ENCODE peak calls at places on chromosomes 13 and 19, in eight cellular contexts. One of them, this sample, is unnamed.

GRCh38 chr13:32261567-32261966 is 53.6 kb downstream of the ZAR1L start:
- DNase-seq in left ventricle myocardium superior: peak
- DNase-seq in CD4-positive, alpha-beta T cell: no peak
- DNase-seq in right cardiac atrium: peak
- DNase-seq in bronchial epithelial cell: peak
- DNase-seq in stimulated activated CD4-positive, alpha-beta T cell treated with anti-CD3 and anti-CD28 coated beads, Interleukin-4, amount 100 ng/mL, for 4 hours: no peak
- DNase-seq in activated B cell treated with CpG ODN at 0.5 μM for 24 hours: no peak
- DNase-seq in NCI-H510A: no peak
- DNase-seq in this sample: no peak

GRCh38 chr19:45403272-45403671 is 1.6 kb downstream of the PPP1R13L start:
- DNase-seq in left ventricle myocardium superior: no peak
- DNase-seq in CD4-positive, alpha-beta T cell: no peak
- DNase-seq in right cardiac atrium: no peak
- DNase-seq in bronchial epithelial cell: no peak
- DNase-seq in stimulated activated CD4-positive, alpha-beta T cell treated with anti-CD3 and anti-CD28 coated beads, Interleukin-4, amount 100 ng/mL, for 4 hours: no peak
- DNase-seq in activated B cell treated with CpG ODN at 0.5 μM for 24 hours: no peak
- DNase-seq in NCI-H510A: no peak
- DNase-seq in this sample: no peak

GRCh38 chr19:38867176-38867780 is 10.8 kb downstream of the RINL start:
- DNase-seq in left ventricle myocardium superior: no peak
- DNase-seq in CD4-positive, alpha-beta T cell: no peak
- DNase-seq in right cardiac atrium: no peak
- DNase-seq in bronchial epithelial cell: no peak
- DNase-seq in stimulated activated CD4-positive, alpha-beta T cell treated with anti-CD3 and anti-CD28 coated beads, Interleukin-4, amount 100 ng/mL, for 4 hours: no peak
- DNase-seq in activated B cell treated with CpG ODN at 0.5 μM for 24 hours: no peak
- DNase-seq in NCI-H510A: no peak
- DNase-seq in this sample: no peak

GRCh38 chr19:35155441-35155840 is 906 bp downstream of the FXYD5 start:
- DNase-seq in left ventricle myocardium superior: no peak
- DNase-seq in CD4-positive, alpha-beta T cell: no peak
- DNase-seq in right cardiac atrium: peak
- DNase-seq in bronchial epithelial cell: no peak
- DNase-seq in stimulated activated CD4-positive, alpha-beta T cell treated with anti-CD3 and anti-CD28 coated beads, Interleukin-4, amount 100 ng/mL, for 4 hours: peak
- DNase-seq in activated B cell treated with CpG ODN at 0.5 μM for 24 hours: no peak
- DNase-seq in NCI-H510A: no peak
- DNase-seq in this sample: no peak

GRCh38 chr19:51480590-51480989 is 2.3 kb downstream of the CEACAM18 start:
- DNase-seq in left ventricle myocardium superior: no peak
- DNase-seq in CD4-positive, alpha-beta T cell: no peak
- DNase-seq in right cardiac atrium: no peak
- DNase-seq in bronchial epithelial cell: no peak
- DNase-seq in stimulated activated CD4-positive, alpha-beta T cell treated with anti-CD3 and anti-CD28 coated beads, Interleukin-4, amount 100 ng/mL, for 4 hours: no peak
- DNase-seq in activated B cell treated with CpG ODN at 0.5 μM for 24 hours: no peak
- DNase-seq in NCI-H510A: no peak
- DNase-seq in this sample: no peak

GRCh38 chr19:1864480-1865171 is 1.2 kb upstream of the KLF16 start:
- DNase-seq in left ventricle myocardium superior: peak
- DNase-seq in CD4-positive, alpha-beta T cell: peak
- DNase-seq in right cardiac atrium: peak
- DNase-seq in bronchial epithelial cell: no peak
- DNase-seq in stimulated activated CD4-positive, alpha-beta T cell treated with anti-CD3 and anti-CD28 coated beads, Interleukin-4, amount 100 ng/mL, for 4 hours: peak
- DNase-seq in activated B cell treated with CpG ODN at 0.5 μM for 24 hours: peak
- DNase-seq in NCI-H510A: no peak
- DNase-seq in this sample: peak

GRCh38 chr19:42613666-42614065 is 18.9 kb upstream of the CEACAM8 start:
- DNase-seq in left ventricle myocardium superior: no peak
- DNase-seq in CD4-positive, alpha-beta T cell: no peak
- DNase-seq in right cardiac atrium: no peak
- DNase-seq in bronchial epithelial cell: no peak
- DNase-seq in stimulated activated CD4-positive, alpha-beta T cell treated with anti-CD3 and anti-CD28 coated beads, Interleukin-4, amount 100 ng/mL, for 4 hours: no peak
- DNase-seq in activated B cell treated with CpG ODN at 0.5 μM for 24 hours: no peak
- DNase-seq in NCI-H510A: no peak
- DNase-seq in this sample: no peak

GRCh38 chr19:34856052-34856451 is 70.7 kb upstream of the ZNF30 start:
- DNase-seq in left ventricle myocardium superior: no peak
- DNase-seq in CD4-positive, alpha-beta T cell: no peak
- DNase-seq in right cardiac atrium: no peak
- DNase-seq in bronchial epithelial cell: no peak
- DNase-seq in stimulated activated CD4-positive, alpha-beta T cell treated with anti-CD3 and anti-CD28 coated beads, Interleukin-4, amount 100 ng/mL, for 4 hours: no peak
- DNase-seq in activated B cell treated with CpG ODN at 0.5 μM for 24 hours: no peak
- DNase-seq in NCI-H510A: no peak
- DNase-seq in this sample: no peak